ENCODE peak calls at places on chromosome 7, in nine cellular contexts. Y is activated B cell treated with CpG ODN at 0.5 μM for 24 hours; I is stimulated activated CD4-positive, alpha-beta T cell treated with anti-CD3 and anti-CD28 coated beads, Interleukin-2, amount 100 ng/mL, for 48 hours; C is A172; J is NCI-H2171 treated with DMSO at 0.1 percent for 48 hours; H is HT1080; L is ovary; X is G401; B is NCI-H345. M is an unnamed sample.

GRCh38 chr7:107224858-107225257 is 56.1 kb downstream of the HBP1 start:
- DNase-seq in I (no peak), L (no peak), X (no peak), J (no peak), Y (no peak), C (no peak), H (no peak), B (no peak), M (peak)

GRCh38 chr7:116447436-116447835 is 52.1 kb upstream of the CAV2 start:
- DNase-seq in Y (no peak), I (no peak), X (no peak), H (no peak), L (no peak), C (no peak), J (no peak), B (no peak), M (no peak)

GRCh38 chr7:88203401-88203800 is 16.4 kb downstream of the SRI start:
- DNase-seq in X (peak), L (no peak), C (no peak), J (no peak), B (no peak), Y (no peak), I (no peak), H (no peak), M (no peak)

GRCh38 chr7:112108984-112109383 is 97.2 kb downstream of the DOCK4 start:
- DNase-seq in Y (no peak), X (no peak), C (no peak), J (no peak), L (no peak), I (no peak), H (no peak), B (no peak), M (no peak)

GRCh38 chr7:7704867-7705266 is 13.5 kb downstream of the RPA3 start:
- DNase-seq in C (no peak), B (no peak), H (no peak), X (no peak), L (no peak), I (no peak), Y (no peak), J (no peak), M (no peak)

GRCh38 chr7:150410131-150410530 is 31.0 kb downstream of the ZNF775 start:
- DNase-seq in L (no peak), B (no peak), C (no peak), Y (no peak), I (no peak), J (no peak), H (no peak), X (no peak), M (no peak)

GRCh38 chr7:100584677-100585510 is 1.0 kb downstream of the LRCH4 start:
- DNase-seq in Y (no peak), I (no peak), L (no peak), X (peak), J (peak), C (peak), H (peak), B (peak), M (no peak)

GRCh38 chr7:45682358-45682735 is 108.2 kb downstream of the ADCY1 start:
- DNase-seq in C (no peak), B (no peak), I (no peak), X (no peak), H (no peak), L (no peak), Y (no peak), J (no peak), M (no peak)

GRCh38 chr7:53607961-53608360 is 572.5 kb downstream of the POM121L12 start:
- DNase-seq in J (no peak), C (no peak), L (no peak), Y (no peak), B (no peak), X (no peak), I (no peak), H (no peak), M (no peak)

GRCh38 chr7:101129603-101130117 is 2.8 kb downstream of the SERPINE1 start:
- DNase-seq in L (no peak), B (no peak), X (no peak), J (no peak), Y (no peak), I (no peak), C (no peak), H (no peak), M (no peak)

GRCh38 chr7:70312336-70312735 is 714.1 kb downstream of the AUTS2 start:
- DNase-seq in H (no peak), B (no peak), C (no peak), Y (no peak), L (no peak), J (no peak), X (no peak), I (no peak), M (no peak)

GRCh38 chr7:99123571-99124033 is 20.3 kb downstream of the SMURF1 start:
- DNase-seq in Y (no peak), C (no peak), B (no peak), X (no peak), H (no peak), I (no peak), J (no peak), L (no peak), M (no peak)

GRCh38 chr7:127667017-127667670 is 15.2 kb downstream of the SND1 start:
- DNase-seq in L (no peak), I (no peak), C (peak), J (no peak), H (peak), B (no peak), Y (no peak), X (no peak), M (no peak)

GRCh38 chr7:129741743-129742213 is 130.3 kb downstream of the NRF1 start:
- DNase-seq in Y (no peak), I (no peak), H (no peak), B (peak), C (no peak), J (peak), X (peak), L (no peak), M (no peak)

GRCh38 chr7:137475966-137476365 is 132.4 kb upstream of the PTN start:
- DNase-seq in X (peak), Y (no peak), L (no peak), J (peak), C (no peak), H (no peak), I (no peak), B (no peak), M (no peak)

M was measured in uterus.